ENCODE peak calls at places on chromosome 14, in six cellular contexts. B, N, U, Q, H and R are unnamed samples.

GRCh38 chr14:67444395-67444794 is 32.4 kb upstream of the PLEK2 start:
- DNase-seq in B (no peak), N (no peak), U (no peak), Q (no peak), H (no peak), R (no peak)

GRCh38 chr14:23632461-23633159 is 3.6 kb upstream of the DHRS2 start:
- DNase-seq in B (no peak), N (no peak), U (no peak), Q (peak), H (no peak), R (no peak)

GRCh38 chr14:96156804-96157760 is 47.6 kb upstream of the BDKRB2 start:
- DNase-seq in B (no peak), N (no peak), U (no peak), Q (no peak), H (no peak), R (no peak)

GRCh38 chr14:20332386-20332945 is 613 bp downstream of the CCNB1IP1 start:
- DNase-seq in B (no peak), N (no peak), U (no peak), Q (no peak), H (no peak), R (no peak)

GRCh38 chr14:51950007-51950406 is 39.3 kb upstream of the RTRAF start:
- DNase-seq in B (no peak), N (no peak), U (no peak), Q (no peak), H (no peak), R (no peak)

GRCh38 chr14:64891839-64892375 is 12.2 kb upstream of the SPTB start:
- DNase-seq in B (peak), N (peak), U (no peak), Q (peak), H (no peak), R (peak)

GRCh38 chr14:80973918-80974317 is 18.5 kb downstream of the TSHR start:
- DNase-seq in B (peak), N (no peak), U (no peak), Q (no peak), H (no peak), R (peak)

GRCh38 chr14:91372680-91373495 is 44.7 kb downstream of the CCDC88C start:
- DNase-seq in B (no peak), N (peak), U (no peak), Q (no peak), H (no peak), R (no peak)

GRCh38 chr14:31942216-31942841 is 134.8 kb upstream of the ARHGAP5 start:
- DNase-seq in B (no peak), N (no peak), U (no peak), Q (no peak), H (no peak), R (no peak)

GRCh38 chr14:75979641-75980422 is 2.0 kb downstream of the TGFB3 start:
- DNase-seq in B (no peak), N (no peak), U (no peak), Q (no peak), H (no peak), R (no peak)

GRCh38 chr14:58072288-58073071 is 79.5 kb downstream of the ARMH4 start:
- DNase-seq in B (peak), N (peak), U (peak), Q (peak), H (peak), R (no peak)

GRCh38 chr14:65287264-65288131 is 125.0 kb upstream of the FUT8 start:
- DNase-seq in B (no peak), N (peak), U (peak), Q (peak), H (peak), R (peak)

GRCh38 chr14:100684154-100684553 is 42.5 kb upstream of the DLK1 start:
- DNase-seq in B (no peak), N (no peak), U (no peak), Q (no peak), H (no peak), R (no peak)

GRCh38 chr14:71050227-71050823 is 143.1 kb downstream of the PCNX1 start:
- DNase-seq in B (no peak), N (no peak), U (no peak), Q (peak), H (no peak), R (peak)

GRCh38 chr14:29755311-29756052 is 172.2 kb downstream of the PRKD1 start:
- DNase-seq in B (no peak), N (no peak), U (no peak), Q (no peak), H (no peak), R (no peak)

GRCh38 chr14:105537580-105538474 is 11.4 kb downstream of the TMEM121 start:
- DNase-seq in B (no peak), N (peak), U (no peak), Q (peak), H (peak), R (peak)

GRCh38 chr14:90820958-90821357 is 4.7 kb upstream of the TTC7B start:
- DNase-seq in B (peak), N (peak), U (peak), Q (peak), H (peak), R (peak)

GRCh38 chr14:71650187-71650586 is 282.0 kb upstream of the RGS6 start:
- DNase-seq in B (no peak), N (no peak), U (no peak), Q (no peak), H (no peak), R (no peak)

GRCh38 chr14:23727566-23728335 is 91.6 kb downstream of the DHRS2 start:
- DNase-seq in B (no peak), N (no peak), U (no peak), Q (peak), H (no peak), R (no peak)

GRCh38 chr14:32022525-32022924 is 54.6 kb upstream of the ARHGAP5 start:
- DNase-seq in B (no peak), N (no peak), U (no peak), Q (no peak), H (no peak), R (no peak)